ENCODE peak calls at places on chromosomes 1 and 21, in six cellular contexts. One of them, this sample, is unnamed.

GRCh38 chr1:156815851-156816536 is 654 bp downstream of the SH2D2A start:
- ATAC-seq in HepG2: no peak
- ATAC-seq in HCT116: no peak
- ATAC-seq in GM12878: peak; percentile 5
- ATAC-seq in upper lobe of left lung: no peak
- ATAC-seq in K562: no peak
- ATAC-seq in this sample: no peak

GRCh38 chr1:44693159-44693558 is 18.6 kb downstream of the ARMH1 start:
- ATAC-seq in HepG2: no peak
- ATAC-seq in HCT116: no peak
- ATAC-seq in GM12878: peak; percentile 43
- ATAC-seq in upper lobe of left lung: no peak
- ATAC-seq in K562: no peak
- ATAC-seq in this sample: no peak

GRCh38 chr1:204438628-204439027 is 27.0 kb upstream of the PPP1R15B start:
- ATAC-seq in HepG2: no peak
- ATAC-seq in HCT116: peak; percentile 32
- ATAC-seq in GM12878: no peak
- ATAC-seq in upper lobe of left lung: no peak
- ATAC-seq in K562: peak; percentile 22
- ATAC-seq in this sample: peak; percentile 85

GRCh38 chr1:157371826-157372225 is 180.5 kb downstream of the FCRL5 start:
- ATAC-seq in HepG2: no peak
- ATAC-seq in HCT116: no peak
- ATAC-seq in GM12878: no peak
- ATAC-seq in upper lobe of left lung: no peak
- ATAC-seq in K562: peak; percentile 7
- ATAC-seq in this sample: no peak

GRCh38 chr1:9155879-9156278 is 27.0 kb upstream of the GPR157 start:
- ATAC-seq in HepG2: no peak
- ATAC-seq in HCT116: no peak
- ATAC-seq in GM12878: no peak
- ATAC-seq in upper lobe of left lung: no peak
- ATAC-seq in K562: no peak
- ATAC-seq in this sample: no peak

GRCh38 chr1:38029725-38030511 is 16.7 kb downstream of the POU3F1 start:
- ATAC-seq in HepG2: peak; percentile 9
- ATAC-seq in HCT116: no peak
- ATAC-seq in GM12878: peak; percentile 72
- ATAC-seq in upper lobe of left lung: no peak
- ATAC-seq in K562: no peak
- ATAC-seq in this sample: peak; percentile 16

GRCh38 chr1:197837911-197838310 is 62.6 kb upstream of the DENND1B start:
- ATAC-seq in HepG2: peak; percentile 69
- ATAC-seq in HCT116: no peak
- ATAC-seq in GM12878: no peak
- ATAC-seq in upper lobe of left lung: no peak
- ATAC-seq in K562: no peak
- ATAC-seq in this sample: no peak

GRCh38 chr1:192539450-192540132 is 36.0 kb upstream of the RGS1 start:
- ATAC-seq in HepG2: peak; percentile 97
- ATAC-seq in HCT116: peak; percentile 86
- ATAC-seq in GM12878: peak; percentile 40
- ATAC-seq in upper lobe of left lung: peak; percentile 75
- ATAC-seq in K562: no peak
- ATAC-seq in this sample: peak; percentile 81

GRCh38 chr1:37703061-37703460 is 10.7 kb downstream of the CDCA8 start:
- ATAC-seq in HepG2: no peak
- ATAC-seq in HCT116: no peak
- ATAC-seq in GM12878: no peak
- ATAC-seq in upper lobe of left lung: no peak
- ATAC-seq in K562: no peak
- ATAC-seq in this sample: no peak

GRCh38 chr1:17630048-17630830 is 90.7 kb downstream of the ARHGEF10L start:
- ATAC-seq in HepG2: no peak
- ATAC-seq in HCT116: no peak
- ATAC-seq in GM12878: peak; percentile 60
- ATAC-seq in upper lobe of left lung: peak; percentile 58
- ATAC-seq in K562: peak; percentile 11
- ATAC-seq in this sample: peak; percentile 85

GRCh38 chr1:40040511-40041465 is at the start of gene CAP1:
- ATAC-seq in HepG2: peak; percentile 92
- ATAC-seq in HCT116: peak; percentile 92
- ATAC-seq in GM12878: peak; percentile 88
- ATAC-seq in upper lobe of left lung: peak; percentile 99
- ATAC-seq in K562: peak; percentile 92
- ATAC-seq in this sample: peak; percentile 95

GRCh38 chr1:171828794-171829193 is 12.5 kb upstream of the DNM3 start:
- ATAC-seq in HepG2: no peak
- ATAC-seq in HCT116: no peak
- ATAC-seq in GM12878: peak; percentile 41
- ATAC-seq in upper lobe of left lung: no peak
- ATAC-seq in K562: no peak
- ATAC-seq in this sample: no peak

GRCh38 chr1:157198619-157199420 is 60.6 kb upstream of the ETV3 start:
- ATAC-seq in HepG2: no peak
- ATAC-seq in HCT116: no peak
- ATAC-seq in GM12878: no peak
- ATAC-seq in upper lobe of left lung: peak; percentile 83
- ATAC-seq in K562: no peak
- ATAC-seq in this sample: no peak

GRCh38 chr1:40438391-40439015 is 11.8 kb upstream of the ZFP69B start:
- ATAC-seq in HepG2: peak; percentile 80
- ATAC-seq in HCT116: peak; percentile 80
- ATAC-seq in GM12878: peak; percentile 84
- ATAC-seq in upper lobe of left lung: no peak
- ATAC-seq in K562: peak; percentile 81
- ATAC-seq in this sample: no peak

GRCh38 chr1:193301746-193302145 is 115.3 kb upstream of the B3GALT2 start:
- ATAC-seq in HepG2: no peak
- ATAC-seq in HCT116: no peak
- ATAC-seq in GM12878: no peak
- ATAC-seq in upper lobe of left lung: no peak
- ATAC-seq in K562: no peak
- ATAC-seq in this sample: no peak

GRCh38 chr1:8858888-8859706 is 19.4 kb downstream of the ENO1 start:
- ATAC-seq in HepG2: peak; percentile 3
- ATAC-seq in HCT116: peak; percentile 63
- ATAC-seq in GM12878: peak; percentile 72
- ATAC-seq in upper lobe of left lung: peak; percentile 54
- ATAC-seq in K562: peak; percentile 74
- ATAC-seq in this sample: peak; percentile 64

GRCh38 chr1:160069460-160070231 is at the start of gene KCNJ10:
- ATAC-seq in HepG2: peak; percentile 17
- ATAC-seq in HCT116: peak; percentile 59
- ATAC-seq in GM12878: no peak
- ATAC-seq in upper lobe of left lung: peak; percentile 20
- ATAC-seq in K562: peak; percentile 52
- ATAC-seq in this sample: no peak

GRCh38 chr1:154141240-154141639 is 13.6 kb downstream of the NUP210L start:
- ATAC-seq in HepG2: no peak
- ATAC-seq in HCT116: no peak
- ATAC-seq in GM12878: no peak
- ATAC-seq in upper lobe of left lung: no peak
- ATAC-seq in K562: no peak
- ATAC-seq in this sample: no peak

GRCh38 chr1:10888289-10888688 is 91.8 kb upstream of the CASZ1 start:
- ATAC-seq in HepG2: no peak
- ATAC-seq in HCT116: no peak
- ATAC-seq in GM12878: no peak
- ATAC-seq in upper lobe of left lung: no peak
- ATAC-seq in K562: no peak
- ATAC-seq in this sample: no peak

GRCh38 chr1:28811369-28811765 is 603 bp upstream of the OPRD1 start:
- ATAC-seq in HepG2: no peak
- ATAC-seq in HCT116: no peak
- ATAC-seq in GM12878: no peak
- ATAC-seq in upper lobe of left lung: no peak
- ATAC-seq in K562: no peak
- ATAC-seq in this sample: no peak

GRCh38 chr21:10521091-10521598 is at the start of gene TPTE:
- ATAC-seq in HepG2: peak; percentile 24
- ATAC-seq in HCT116: no peak
- ATAC-seq in GM12878: no peak
- ATAC-seq in upper lobe of left lung: no peak
- ATAC-seq in K562: no peak
- ATAC-seq in this sample: peak; percentile 20

GRCh38 chr1:209168204-209168603 is 415.3 kb upstream of the CAMK1G start:
- ATAC-seq in HepG2: no peak
- ATAC-seq in HCT116: no peak
- ATAC-seq in GM12878: no peak
- ATAC-seq in upper lobe of left lung: no peak
- ATAC-seq in K562: no peak
- ATAC-seq in this sample: no peak

GRCh38 chr1:70140343-70140742 is 65.0 kb downstream of the LRRC40 start:
- ATAC-seq in HepG2: no peak
- ATAC-seq in HCT116: no peak
- ATAC-seq in GM12878: no peak
- ATAC-seq in upper lobe of left lung: no peak
- ATAC-seq in K562: no peak
- ATAC-seq in this sample: peak; percentile 51

DNA sequence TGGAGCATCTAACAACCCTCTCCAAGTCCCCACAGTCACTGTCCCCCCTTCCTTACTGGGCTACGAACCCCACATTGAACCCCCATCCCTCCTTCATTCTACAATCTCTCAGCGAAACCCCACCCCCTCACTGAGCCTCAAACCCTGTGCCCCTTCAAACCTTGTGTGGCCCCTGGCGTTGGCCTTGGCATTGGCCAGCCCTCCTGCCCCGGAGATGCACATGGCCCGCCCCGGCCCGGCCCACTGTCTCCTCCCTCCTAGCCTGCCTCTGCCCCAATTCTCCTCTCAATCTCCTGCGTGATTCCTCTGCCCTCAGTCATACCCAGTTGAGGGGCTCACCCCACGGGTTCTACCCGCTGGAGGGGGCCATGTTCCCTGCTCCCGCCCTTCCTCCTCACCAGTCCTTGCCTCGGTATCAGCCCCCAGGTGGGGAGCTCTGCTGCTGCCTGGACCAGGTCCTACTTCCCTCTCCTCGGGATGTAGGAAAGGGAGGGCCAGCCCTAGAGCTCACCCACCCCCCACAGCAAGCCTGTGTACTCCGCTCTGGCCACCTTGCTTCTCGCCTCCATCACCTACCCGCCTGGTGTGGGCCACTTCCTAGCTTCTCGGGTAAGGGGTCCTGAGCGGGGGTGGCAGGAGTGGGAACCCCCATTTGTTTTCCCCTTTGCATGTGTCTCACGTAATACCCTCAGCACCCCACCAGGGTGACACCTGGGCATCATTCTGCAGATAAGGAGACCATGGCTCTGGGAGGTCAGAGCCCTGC is 6.6 kb downstream of the CLCNKA start:
- ATAC-seq in HepG2: no peak
- ATAC-seq in HCT116: no peak
- ATAC-seq in GM12878: no peak
- ATAC-seq in upper lobe of left lung: no peak
- ATAC-seq in K562: no peak
- ATAC-seq in this sample: no peak
- TF ChIP-seq CTCF in HepG2: no peak
- TF ChIP-seq CTCF in HCT116: no peak
- TF ChIP-seq CTCF in GM12878: no peak
- TF ChIP-seq CTCF in upper lobe of left lung: no peak
- TF ChIP-seq CTCF in K562: no peak
- TF ChIP-seq CTCF in this sample: no peak

DNA sequence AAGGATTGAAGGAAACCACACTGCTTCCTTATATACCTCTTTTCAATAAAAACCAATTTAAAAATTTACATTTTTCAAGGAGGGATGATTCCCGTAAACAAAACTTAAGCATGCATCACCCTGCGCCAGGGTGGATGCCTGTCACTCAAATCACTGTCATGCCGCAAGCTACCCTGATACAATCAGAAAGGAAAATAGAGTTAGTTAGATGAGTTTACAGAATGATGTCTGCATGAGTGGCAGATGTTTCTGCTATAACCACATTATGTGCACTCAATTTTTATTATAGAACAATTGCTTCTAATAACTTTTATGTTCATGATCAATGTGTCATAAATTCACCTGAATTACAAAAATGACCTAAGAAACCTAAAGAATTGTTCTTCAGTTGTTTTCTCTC is 123.4 kb upstream of the ADGRL4 start:
- ATAC-seq in HepG2: no peak
- ATAC-seq in HCT116: no peak
- ATAC-seq in GM12878: no peak
- ATAC-seq in upper lobe of left lung: no peak
- ATAC-seq in K562: no peak
- ATAC-seq in this sample: no peak
- TF ChIP-seq POLR2AphosphoS5 in HepG2: no peak
- TF ChIP-seq POLR2AphosphoS5 in HCT116: no peak
- TF ChIP-seq POLR2AphosphoS5 in GM12878: no peak
- TF ChIP-seq POLR2AphosphoS5 in upper lobe of left lung: no peak
- TF ChIP-seq POLR2AphosphoS5 in K562: no peak
- TF ChIP-seq POLR2AphosphoS5 in this sample: no peak

DNA sequence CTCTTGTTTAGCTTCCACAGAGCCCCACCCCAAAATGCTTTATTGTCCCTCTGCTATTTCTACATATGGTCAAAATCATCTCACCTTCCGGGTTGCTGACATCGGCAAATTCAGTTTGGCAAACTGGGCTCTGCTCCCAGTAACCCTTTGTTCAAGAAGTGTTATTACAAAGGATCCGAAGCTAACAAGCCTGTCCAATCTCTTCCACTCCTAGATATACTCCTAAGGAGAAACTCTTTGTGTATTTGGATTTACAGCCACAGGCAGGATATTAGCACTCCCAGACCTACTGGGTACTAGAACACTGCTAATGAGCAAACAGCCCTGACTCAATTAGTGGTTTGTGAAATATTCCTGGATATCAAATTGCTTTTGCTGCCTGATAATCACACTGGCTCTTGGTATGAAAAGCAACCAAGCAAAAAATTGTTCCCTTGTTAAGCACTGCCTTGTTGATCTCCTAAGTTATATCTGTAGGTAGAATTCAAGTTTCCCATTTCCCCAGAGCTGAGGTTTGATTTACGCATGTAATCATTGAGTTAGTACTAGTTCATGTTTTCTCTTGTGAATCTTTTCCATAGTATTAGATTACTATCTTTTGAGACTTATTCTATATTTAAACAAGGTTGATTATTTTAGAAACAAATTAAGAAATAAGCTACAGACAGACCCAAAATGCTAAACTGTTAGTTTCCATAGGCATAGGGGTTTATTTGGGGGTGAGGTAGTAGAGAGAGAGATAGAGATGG is 3.8 kb downstream of the JUN start:
- ATAC-seq in HepG2: no peak
- ATAC-seq in HCT116: no peak
- ATAC-seq in GM12878: no peak
- ATAC-seq in upper lobe of left lung: no peak
- ATAC-seq in K562: no peak
- ATAC-seq in this sample: no peak
- TF ChIP-seq POLR2A in HepG2: peak; percentile 15
- TF ChIP-seq POLR2A in HCT116: peak; percentile 3
- TF ChIP-seq POLR2A in GM12878: no peak
- TF ChIP-seq POLR2A in upper lobe of left lung: no peak
- TF ChIP-seq POLR2A in K562: peak; percentile 58
- TF ChIP-seq POLR2A in this sample: peak; percentile 42

DNA sequence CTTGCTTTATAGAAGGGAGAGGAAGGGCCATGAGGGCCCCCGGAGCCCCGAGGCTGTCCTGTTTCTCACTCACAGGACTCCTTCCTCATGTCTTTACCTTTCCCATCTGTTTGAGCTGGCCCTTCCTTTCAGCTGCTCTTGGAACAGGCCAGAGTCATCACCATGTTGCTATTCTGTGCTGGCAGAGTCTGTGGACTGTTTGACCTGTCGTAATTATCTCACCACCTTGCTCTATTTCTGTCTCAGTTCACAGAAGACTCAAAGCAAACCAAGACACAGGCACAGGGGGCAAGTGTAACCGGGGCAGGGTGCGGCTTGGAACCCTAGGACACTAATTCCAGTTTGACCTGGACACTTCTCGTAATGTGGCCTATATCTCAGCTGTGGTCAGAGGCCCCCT is 104.3 kb upstream of the CD34 start:
- ATAC-seq in HepG2: no peak
- ATAC-seq in HCT116: no peak
- ATAC-seq in GM12878: no peak
- ATAC-seq in upper lobe of left lung: peak; percentile 15
- ATAC-seq in K562: no peak
- ATAC-seq in this sample: no peak
- TF ChIP-seq CTCF in HepG2: no peak
- TF ChIP-seq CTCF in HCT116: no peak
- TF ChIP-seq CTCF in GM12878: no peak
- TF ChIP-seq CTCF in upper lobe of left lung: no peak
- TF ChIP-seq CTCF in K562: no peak
- TF ChIP-seq CTCF in this sample: no peak

This sample was measured in gastroesophageal sphincter.